ENCODE peak calls at places on chromosomes 2 and 18, in four cellular contexts. J is C1 segment of cervical spinal cord, L is uterus, E is HEK293T. S is an unnamed sample.

GRCh38 chr2:235803028-235803427 is 309.2 kb downstream of the AGAP1 start:
- DNase-seq in J (no peak), L (no peak), E (no peak), S (no peak)

GRCh38 chr2:26528870-26529269 is 50.9 kb upstream of the OTOF start:
- DNase-seq in J (no peak), L (no peak), E (no peak), S (no peak)

GRCh38 chr2:133504566-133505505 is 63.4 kb downstream of the NCKAP5 start:
- DNase-seq in J (no peak), L (peak; percentile 15), E (no peak), S (no peak)

GRCh38 chr2:127649684-127650040 is 3.7 kb downstream of the GPR17 start:
- DNase-seq in J (peak; percentile 71), L (peak; percentile 85), E (peak; percentile 85), S (peak; percentile 62)

GRCh38 chr2:69168144-69168813 is 155.3 kb downstream of the ANTXR1 start:
- DNase-seq in J (no peak), L (no peak), E (no peak), S (no peak)

GRCh38 chr2:160334028-160334729 is 134.1 kb upstream of the ITGB6 start:
- DNase-seq in J (no peak), L (no peak), E (no peak), S (no peak)

GRCh38 chr2:179104736-179105135 is 54.8 kb upstream of the CCDC141 start:
- DNase-seq in J (no peak), L (no peak), E (no peak), S (no peak)

GRCh38 chr18:48545690-48546365 is 7.0 kb downstream of the CTIF start:
- DNase-seq in J (peak; percentile 83), L (peak; percentile 55), E (no peak), S (peak; percentile 48)

GRCh38 chr18:74654637-74655036 is 57.0 kb downstream of the ZNF407 start:
- DNase-seq in J (no peak), L (no peak), E (no peak), S (no peak)

GRCh38 chr2:99139003-99139402 is 2.5 kb upstream of the C2orf15 start:
- DNase-seq in J (no peak), L (no peak), E (no peak), S (no peak)

GRCh38 chr2:162297925-162298552 is 20.4 kb downstream of the IFIH1 start:
- DNase-seq in J (no peak), L (peak; percentile 87), E (peak; percentile 35), S (no peak)